ENCODE peak calls at places on chromosomes 4 and X, in five cellular contexts. One of them, this sample, is unnamed.

GRCh38 chr4:151218343-151218742 is 58.6 kb upstream of the PRSS48 start:
- DNase-seq in AG04450: no peak
- DNase-seq in heart left ventricle: no peak
- DNase-seq in dorsolateral prefrontal cortex: no peak
- DNase-seq in neural progenitor cell: no peak
- DNase-seq in this sample: peak

GRCh38 chr4:11701978-11702377 is 273.3 kb upstream of the HS3ST1 start:
- DNase-seq in AG04450: no peak
- DNase-seq in heart left ventricle: no peak
- DNase-seq in dorsolateral prefrontal cortex: no peak
- DNase-seq in neural progenitor cell: no peak
- DNase-seq in this sample: peak

GRCh38 chrX:9899640-9900075 is 67.5 kb upstream of the CLDN34 start:
- DNase-seq in AG04450: peak
- DNase-seq in heart left ventricle: no peak
- DNase-seq in dorsolateral prefrontal cortex: peak
- DNase-seq in neural progenitor cell: peak
- DNase-seq in this sample: peak

GRCh38 chrX:4674028-4674782 is 960.8 kb upstream of the PRKX start:
- DNase-seq in AG04450: no peak
- DNase-seq in heart left ventricle: no peak
- DNase-seq in dorsolateral prefrontal cortex: no peak
- DNase-seq in neural progenitor cell: no peak
- DNase-seq in this sample: no peak

GRCh38 chr4:11912886-11913285 is 484.2 kb upstream of the HS3ST1 start:
- DNase-seq in AG04450: no peak
- DNase-seq in heart left ventricle: no peak
- DNase-seq in dorsolateral prefrontal cortex: no peak
- DNase-seq in neural progenitor cell: no peak
- DNase-seq in this sample: no peak

GRCh38 chrX:576904-577303 is 53.7 kb upstream of the SHOX start:
- DNase-seq in AG04450: no peak
- DNase-seq in heart left ventricle: no peak
- DNase-seq in dorsolateral prefrontal cortex: no peak
- DNase-seq in neural progenitor cell: no peak
- DNase-seq in this sample: no peak

GRCh38 chrX:100980608-100981497 is 11.3 kb downstream of the ARL13A start:
- DNase-seq in AG04450: no peak
- DNase-seq in heart left ventricle: peak
- DNase-seq in dorsolateral prefrontal cortex: no peak
- DNase-seq in neural progenitor cell: no peak
- DNase-seq in this sample: no peak

GRCh38 chr4:127134490-127134889 is 498.3 kb upstream of the INTU start:
- DNase-seq in AG04450: no peak
- DNase-seq in heart left ventricle: no peak
- DNase-seq in dorsolateral prefrontal cortex: no peak
- DNase-seq in neural progenitor cell: no peak
- DNase-seq in this sample: no peak

GRCh38 chr4:151045907-151046306 is 30.8 kb upstream of the LRBA start:
- DNase-seq in AG04450: no peak
- DNase-seq in heart left ventricle: no peak
- DNase-seq in dorsolateral prefrontal cortex: no peak
- DNase-seq in neural progenitor cell: peak
- DNase-seq in this sample: peak

GRCh38 chr4:52251864-52252263 is 200.8 kb downstream of the SPATA18 start:
- DNase-seq in AG04450: no peak
- DNase-seq in heart left ventricle: no peak
- DNase-seq in dorsolateral prefrontal cortex: no peak
- DNase-seq in neural progenitor cell: no peak
- DNase-seq in this sample: no peak

GRCh38 chr4:157792716-157793115 is 380.1 kb downstream of the GASK1B start:
- DNase-seq in AG04450: no peak
- DNase-seq in heart left ventricle: no peak
- DNase-seq in dorsolateral prefrontal cortex: no peak
- DNase-seq in neural progenitor cell: no peak
- DNase-seq in this sample: no peak

GRCh38 chr4:110518889-110519490 is 43.0 kb downstream of the ENPEP start:
- DNase-seq in AG04450: no peak
- DNase-seq in heart left ventricle: no peak
- DNase-seq in dorsolateral prefrontal cortex: no peak
- DNase-seq in neural progenitor cell: peak
- DNase-seq in this sample: peak

GRCh38 chrX:80808160-80808735 is 1.4 kb downstream of the BRWD3 start:
- DNase-seq in AG04450: peak
- DNase-seq in heart left ventricle: peak
- DNase-seq in dorsolateral prefrontal cortex: peak
- DNase-seq in neural progenitor cell: peak
- DNase-seq in this sample: peak

GRCh38 chrX:39953879-39954278 is 143.9 kb downstream of the BCOR start:
- DNase-seq in AG04450: peak
- DNase-seq in heart left ventricle: peak
- DNase-seq in dorsolateral prefrontal cortex: no peak
- DNase-seq in neural progenitor cell: no peak
- DNase-seq in this sample: no peak

GRCh38 chrX:31524182-31524581 is 452.3 kb upstream of the FTHL17 start:
- DNase-seq in AG04450: no peak
- DNase-seq in heart left ventricle: no peak
- DNase-seq in dorsolateral prefrontal cortex: no peak
- DNase-seq in neural progenitor cell: no peak
- DNase-seq in this sample: no peak

GRCh38 chr4:173246719-173247118 is 78.1 kb downstream of the GALNT7 start:
- DNase-seq in AG04450: no peak
- DNase-seq in heart left ventricle: no peak
- DNase-seq in dorsolateral prefrontal cortex: no peak
- DNase-seq in neural progenitor cell: no peak
- DNase-seq in this sample: peak
- H3K27ac ChIP-seq in AG04450: no peak
- H3K27ac ChIP-seq in heart left ventricle: no peak
- H3K27ac ChIP-seq in dorsolateral prefrontal cortex: no peak
- H3K27ac ChIP-seq in neural progenitor cell: no peak
- H3K27ac ChIP-seq in this sample: peak

DNA sequence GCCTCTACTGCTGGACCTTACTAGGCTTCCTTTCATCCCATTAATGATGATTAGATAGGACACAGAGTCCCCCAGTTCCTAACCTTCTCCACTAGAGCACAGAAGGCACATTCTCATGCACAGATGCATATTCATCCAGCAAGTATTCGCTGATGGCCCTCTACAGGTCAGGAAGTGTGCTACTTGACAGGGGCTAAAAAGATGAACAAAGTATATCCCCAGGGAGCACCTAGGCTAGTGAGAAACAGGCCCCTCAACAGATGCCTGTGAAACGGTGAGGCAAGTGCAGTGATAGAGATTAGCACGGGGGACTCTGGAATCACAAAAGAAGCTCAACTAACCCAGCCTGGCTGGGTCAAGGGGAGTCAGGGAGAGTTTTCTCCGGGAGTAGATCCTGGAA is 95.8 kb downstream of the MGST2 start:
- DNase-seq in AG04450: no peak
- DNase-seq in heart left ventricle: no peak
- DNase-seq in dorsolateral prefrontal cortex: no peak
- DNase-seq in neural progenitor cell: no peak
- DNase-seq in this sample: peak
- TF ChIP-seq CTCF in AG04450: peak
- TF ChIP-seq CTCF in heart left ventricle: peak
- TF ChIP-seq CTCF in dorsolateral prefrontal cortex: no peak
- TF ChIP-seq CTCF in neural progenitor cell: peak
- TF ChIP-seq CTCF in this sample: peak

DNA sequence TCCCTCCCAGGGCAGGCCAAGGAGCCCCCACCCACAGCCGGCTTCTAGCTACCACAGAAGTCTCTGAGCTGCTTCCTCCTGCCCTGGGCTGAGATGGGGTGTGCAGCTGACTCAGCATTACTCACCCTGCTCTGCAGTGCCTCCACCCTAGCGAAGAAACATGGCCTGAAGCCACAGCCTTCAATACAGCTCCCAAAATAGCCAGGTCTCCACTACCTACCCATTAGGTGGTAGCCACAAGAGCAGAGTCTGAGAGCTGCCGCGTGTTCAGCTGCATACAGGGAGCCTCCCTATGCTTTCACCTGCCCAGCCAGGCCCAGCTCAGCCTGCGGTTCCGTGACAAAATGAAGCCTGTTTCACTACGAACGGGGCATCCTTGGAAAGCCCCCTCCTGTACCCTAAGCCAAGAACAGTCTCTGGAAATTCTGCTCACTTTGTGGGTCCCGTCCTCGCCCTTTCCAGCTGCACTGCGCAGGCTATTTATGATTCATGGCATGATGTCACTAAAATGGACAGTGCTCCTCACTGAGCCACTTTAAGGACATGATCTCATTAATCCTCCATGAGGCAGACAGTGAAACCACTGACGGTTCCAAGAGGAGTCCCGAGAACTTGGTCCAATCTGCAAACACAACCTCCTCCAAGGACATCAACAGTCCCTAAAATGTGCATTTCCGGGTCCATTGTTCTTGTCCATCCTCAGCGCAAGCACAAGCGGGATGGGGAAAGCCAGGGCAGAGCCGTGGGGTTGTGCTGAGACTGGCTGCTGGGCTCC is 20.2 kb downstream of the WDR1 start:
- DNase-seq in AG04450: peak
- DNase-seq in heart left ventricle: peak
- DNase-seq in dorsolateral prefrontal cortex: peak
- DNase-seq in neural progenitor cell: no peak
- DNase-seq in this sample: no peak
- H3K4me3 ChIP-seq in AG04450: no peak
- H3K4me3 ChIP-seq in heart left ventricle: no peak
- H3K4me3 ChIP-seq in dorsolateral prefrontal cortex: no peak
- H3K4me3 ChIP-seq in neural progenitor cell: no peak
- H3K4me3 ChIP-seq in this sample: no peak

GRCh38 chr4:101597204-101597603 is 193.3 kb upstream of the BANK1 start:
- DNase-seq in AG04450: no peak
- DNase-seq in heart left ventricle: no peak
- DNase-seq in dorsolateral prefrontal cortex: no peak
- DNase-seq in neural progenitor cell: no peak
- DNase-seq in this sample: peak
- H3K27ac ChIP-seq in AG04450: no peak
- H3K27ac ChIP-seq in heart left ventricle: no peak
- H3K27ac ChIP-seq in dorsolateral prefrontal cortex: no peak
- H3K27ac ChIP-seq in neural progenitor cell: no peak
- H3K27ac ChIP-seq in this sample: no peak

GRCh38 chr4:71773004-71773403 is 10.9 kb downstream of the GC start:
- DNase-seq in AG04450: no peak
- DNase-seq in heart left ventricle: no peak
- DNase-seq in dorsolateral prefrontal cortex: no peak
- DNase-seq in neural progenitor cell: no peak
- DNase-seq in this sample: no peak
- TF ChIP-seq CTCF in AG04450: no peak
- TF ChIP-seq CTCF in heart left ventricle: no peak
- TF ChIP-seq CTCF in dorsolateral prefrontal cortex: no peak
- TF ChIP-seq CTCF in neural progenitor cell: no peak
- TF ChIP-seq CTCF in this sample: no peak

GRCh38 chr4:54096563-54096962 is 3.4 kb upstream of the GSX2 start:
- DNase-seq in AG04450: no peak
- DNase-seq in heart left ventricle: no peak
- DNase-seq in dorsolateral prefrontal cortex: no peak
- DNase-seq in neural progenitor cell: peak
- DNase-seq in this sample: no peak
- H3K4me3 ChIP-seq in AG04450: no peak
- H3K4me3 ChIP-seq in heart left ventricle: no peak
- H3K4me3 ChIP-seq in dorsolateral prefrontal cortex: no peak
- H3K4me3 ChIP-seq in neural progenitor cell: no peak
- H3K4me3 ChIP-seq in this sample: no peak

GRCh38 chrX:13123247-13123856 is 78.9 kb upstream of the FAM9C start:
- DNase-seq in AG04450: no peak
- DNase-seq in heart left ventricle: no peak
- DNase-seq in dorsolateral prefrontal cortex: no peak
- DNase-seq in neural progenitor cell: no peak
- DNase-seq in this sample: no peak
- H3K27ac ChIP-seq in AG04450: peak
- H3K27ac ChIP-seq in heart left ventricle: peak
- H3K27ac ChIP-seq in dorsolateral prefrontal cortex: no peak
- H3K27ac ChIP-seq in neural progenitor cell: no peak
- H3K27ac ChIP-seq in this sample: no peak

GRCh38 chrX:112735147-112735546 is 55.4 kb upstream of the LHFPL1 start:
- DNase-seq in AG04450: no peak
- DNase-seq in heart left ventricle: no peak
- DNase-seq in dorsolateral prefrontal cortex: no peak
- DNase-seq in neural progenitor cell: no peak
- DNase-seq in this sample: no peak

GRCh38 chrX:112736310-112736709 is 56.6 kb upstream of the LHFPL1 start:
- DNase-seq in AG04450: no peak
- DNase-seq in heart left ventricle: no peak
- DNase-seq in dorsolateral prefrontal cortex: no peak
- DNase-seq in neural progenitor cell: no peak
- DNase-seq in this sample: no peak

GRCh38 chrX:112734250-112734649 is 54.5 kb upstream of the LHFPL1 start:
- DNase-seq in AG04450: no peak
- DNase-seq in heart left ventricle: no peak
- DNase-seq in dorsolateral prefrontal cortex: no peak
- DNase-seq in neural progenitor cell: no peak
- DNase-seq in this sample: no peak

GRCh38 chrX:112731793-112732192 is 52.1 kb upstream of the LHFPL1 start:
- DNase-seq in AG04450: no peak
- DNase-seq in heart left ventricle: no peak
- DNase-seq in dorsolateral prefrontal cortex: no peak
- DNase-seq in neural progenitor cell: no peak
- DNase-seq in this sample: no peak
- TF ChIP-seq CTCF in AG04450: peak
- TF ChIP-seq CTCF in heart left ventricle: no peak
- TF ChIP-seq CTCF in dorsolateral prefrontal cortex: no peak
- TF ChIP-seq CTCF in neural progenitor cell: peak
- TF ChIP-seq CTCF in this sample: no peak

DNA sequence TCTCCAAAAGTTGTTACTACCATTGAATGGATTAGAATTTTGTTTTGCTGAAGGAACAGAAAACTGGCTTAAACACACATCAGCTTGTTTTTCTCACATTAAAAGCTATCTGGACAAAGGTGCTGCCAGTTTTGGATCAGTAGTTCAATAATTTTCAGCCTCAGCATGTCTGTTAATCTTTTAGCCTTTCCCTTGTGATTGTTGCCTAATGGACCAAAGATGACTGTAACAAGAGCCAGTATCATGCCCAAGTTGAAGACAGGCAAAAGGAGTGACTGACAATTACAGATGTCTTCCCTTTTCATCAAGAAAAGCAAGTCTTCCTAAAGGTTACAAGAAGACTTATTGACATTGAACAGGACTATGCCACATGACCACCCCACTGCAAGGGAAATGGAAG is 419.7 kb downstream of the MAPK10 start:
- DNase-seq in AG04450: no peak
- DNase-seq in heart left ventricle: no peak
- DNase-seq in dorsolateral prefrontal cortex: no peak
- DNase-seq in neural progenitor cell: no peak
- DNase-seq in this sample: no peak
- H3K4me3 ChIP-seq in AG04450: no peak
- H3K4me3 ChIP-seq in heart left ventricle: no peak
- H3K4me3 ChIP-seq in dorsolateral prefrontal cortex: no peak
- H3K4me3 ChIP-seq in neural progenitor cell: no peak
- H3K4me3 ChIP-seq in this sample: no peak

This sample was measured in WERI-Rb-1.